ENCODE peak calls at places on chromosomes 5 and 9, in four cellular contexts. N, H, A and O are unnamed samples.

GRCh38 chr5:142053434-142054253 is 40.8 kb upstream of the GNPDA1 start:
- DNase-seq in N (no peak), H (no peak), A (no peak), O (no peak)

GRCh38 chr9:14437336-14438231 is 123.6 kb upstream of the NFIB start:
- DNase-seq in N (no peak), H (no peak), A (no peak), O (no peak)

GRCh38 chr5:108681079-108681921 is 66.4 kb upstream of the FER start:
- DNase-seq in N (no peak), H (no peak), A (peak; percentile 71), O (no peak)

GRCh38 chr5:82176115-82176514 is 102.0 kb downstream of the RPS23 start:
- DNase-seq in N (no peak), H (no peak), A (no peak), O (no peak)

GRCh38 chr5:67644221-67644920 is 447.8 kb upstream of the CD180 start:
- DNase-seq in N (no peak), H (no peak), A (no peak), O (no peak)

GRCh38 chr5:78549043-78549442 is 99.5 kb downstream of the LHFPL2 start:
- DNase-seq in N (no peak), H (no peak), A (no peak), O (no peak)

GRCh38 chr9:136666364-136667216 is 3.9 kb downstream of the EGFL7 start:
- DNase-seq in N (no peak), H (no peak), A (peak; percentile 24), O (no peak)

GRCh38 chr9:106869028-106869427 is 6.1 kb downstream of the ZNF462 start:
- DNase-seq in N (no peak), H (no peak), A (no peak), O (no peak)

GRCh38 chr5:196350-196749 is 5.1 kb downstream of the LRRC14B start:
- DNase-seq in N (no peak), H (no peak), A (no peak), O (no peak)

GRCh38 chr5:35031276-35031675 is 16.5 kb downstream of the AGXT2 start:
- DNase-seq in N (no peak), H (no peak), A (no peak), O (no peak)

GRCh38 chr5:142871880-142872200 is 101.7 kb downstream of the ARHGAP26 start:
- DNase-seq in N (no peak), H (no peak), A (no peak), O (no peak)

GRCh38 chr9:135971106-135971766 is 10.1 kb upstream of the UBAC1 start:
- DNase-seq in N (no peak), H (no peak), A (no peak), O (no peak)

GRCh38 chr5:135251099-135251498 is 147.9 kb downstream of the MACROH2A1 start:
- DNase-seq in N (no peak), H (no peak), A (peak; percentile 75), O (no peak)

GRCh38 chr5:77545285-77545684 is 53.2 kb upstream of the WDR41 start:
- DNase-seq in N (no peak), H (no peak), A (no peak), O (no peak)

GRCh38 chr5:157913575-157913974 is 54.6 kb upstream of the CLINT1 start:
- DNase-seq in N (no peak), H (no peak), A (peak; percentile 82), O (no peak)

GRCh38 chr5:61817472-61818326 is 485.6 kb downstream of the ZSWIM6 start:
- DNase-seq in N (no peak), H (no peak), A (peak; percentile 63), O (no peak)

GRCh38 chr9:75186767-75187380 is 98.6 kb downstream of the OSTF1 start:
- DNase-seq in N (no peak), H (no peak), A (no peak), O (no peak)

GRCh38 chr5:9454012-9454481 is 91.8 kb downstream of the SEMA5A start:
- DNase-seq in N (no peak), H (no peak), A (no peak), O (no peak)

GRCh38 chr9:127208416-127208815 is 56.2 kb upstream of the GARNL3 start:
- DNase-seq in N (no peak), H (no peak), A (no peak), O (no peak)
- TF ChIP-seq CTCF in N (no peak), H (no peak), A (no peak), O (no peak)

GRCh38 chr5:72283358-72283757 is 36.7 kb downstream of the MRPS27 start:
- DNase-seq in N (no peak), H (no peak), A (no peak), O (no peak)

GRCh38 chr5:72282878-72283277 is 37.2 kb downstream of the MRPS27 start:
- DNase-seq in N (no peak), H (no peak), A (no peak), O (no peak)

GRCh38 chr5:72281430-72281763 is 38.6 kb downstream of the MRPS27 start:
- DNase-seq in N (no peak), H (no peak), A (no peak), O (no peak)

GRCh38 chr5:72281764-72282499 is 38.1 kb downstream of the MRPS27 start:
- DNase-seq in N (no peak), H (no peak), A (no peak), O (no peak)

GRCh38 chr5:72280655-72281069 is 39.4 kb downstream of the MRPS27 start:
- DNase-seq in N (no peak), H (no peak), A (peak; percentile 61), O (no peak)
- TF ChIP-seq CTCF in N (no peak), H (no peak), A (peak; percentile 67), O (peak; percentile 57)

DNA sequence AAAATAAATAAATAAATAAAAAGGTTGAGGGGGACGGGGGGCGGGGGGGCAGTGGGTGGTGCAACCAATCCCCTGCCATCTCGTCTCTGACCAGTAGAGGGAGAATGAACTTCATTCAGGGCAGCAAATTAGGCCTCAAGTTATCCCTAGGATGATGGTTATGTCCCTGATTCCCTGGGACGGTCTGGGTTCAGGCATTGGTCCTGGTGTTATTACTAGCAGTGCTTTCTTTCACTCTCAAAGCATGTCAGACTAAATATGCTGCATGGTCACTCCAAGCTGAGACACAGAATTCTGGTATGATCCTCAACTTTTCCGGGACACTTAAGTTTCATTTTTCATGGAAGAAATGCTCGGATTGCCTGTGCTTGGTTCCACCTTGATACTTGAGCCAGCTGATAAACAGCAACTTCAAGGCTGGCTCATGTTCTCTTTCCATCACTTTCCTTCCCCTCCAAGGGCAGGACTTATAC is 59.4 kb downstream of the DAP start:
- DNase-seq in N (no peak), H (peak; percentile 28), A (peak; percentile 50), O (no peak)
- TF ChIP-seq CTCF in N (peak; percentile 20), H (peak; percentile 70), A (peak; percentile 71), O (peak; percentile 48)

GRCh38 chr9:4553951-4554381 is 63.7 kb downstream of the SLC1A1 start:
- DNase-seq in N (no peak), H (no peak), A (no peak), O (no peak)
- TF ChIP-seq CTCF in N (no peak), H (no peak), A (no peak), O (no peak)

DNA sequence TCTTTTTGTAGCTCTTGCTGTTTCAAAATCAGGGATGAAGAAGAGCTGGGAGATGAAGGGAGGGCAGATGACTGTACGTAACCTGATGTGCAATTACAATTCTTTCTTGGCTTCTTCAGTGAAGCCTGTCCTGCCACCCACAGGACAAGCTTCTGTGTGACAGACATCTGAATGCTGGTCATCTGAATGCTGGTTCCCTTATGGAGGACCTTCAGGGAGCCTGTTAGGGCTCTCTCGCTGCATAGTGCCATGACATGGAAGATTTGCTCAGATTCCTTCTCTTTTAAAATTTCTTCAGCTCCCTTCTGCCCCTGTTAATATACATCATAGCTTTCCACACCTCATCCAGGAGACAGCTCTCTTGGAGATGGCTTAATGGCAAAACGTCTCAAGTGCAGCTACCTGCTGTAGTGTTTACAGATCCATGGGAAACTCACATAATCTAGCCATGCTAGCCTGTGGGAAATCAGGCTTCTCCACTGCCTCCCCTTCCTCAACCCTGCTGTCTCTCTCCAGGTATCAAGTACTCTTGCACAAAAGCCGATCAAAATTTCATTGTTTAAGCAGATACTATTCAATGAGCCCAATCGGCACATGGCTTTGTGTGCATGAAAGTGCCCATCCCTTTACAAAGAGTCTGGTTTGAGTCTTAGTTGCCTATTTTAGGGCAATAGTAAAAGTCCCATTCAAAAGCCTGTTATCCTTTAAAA is 134.6 kb downstream of the RAB3C start:
- DNase-seq in N (no peak), H (no peak), A (peak; percentile 49), O (no peak)
- TF ChIP-seq CTCF in N (no peak), H (no peak), A (no peak), O (no peak)